ENCODE peak calls at places on chromosomes 11 and 22, in five cellular contexts. I is activated CD4-positive, alpha-beta T cell treated with anti-CD3 and anti-CD28 coated beads, Interleukin-2, amount 10 ng/mL, durations not matched to agents 7 days and 5 days; E is GM18507; B is mucosa of descending colon; H is T47D. D is an unnamed sample.

GRCh38 chr11:46330887-46331652 is 16.2 kb upstream of the DGKZ start:
- DNase-seq in I (peak), E (no peak), B (no peak), H (no peak), D (no peak)

GRCh38 chr11:95490625-95491024 is 259.6 kb upstream of the SESN3 start:
- DNase-seq in I (no peak), E (no peak), B (no peak), H (no peak), D (no peak)

GRCh38 chr11:62195945-62196344 is 5.9 kb downstream of the SCGB1D1 start:
- DNase-seq in I (no peak), E (no peak), B (no peak), H (no peak), D (no peak)

GRCh38 chr22:42910221-42910942 is 53.3 kb upstream of the ARFGAP3 start:
- DNase-seq in I (no peak), E (no peak), B (no peak), H (no peak), D (no peak)

GRCh38 chr11:8060801-8061554 is 20.0 kb upstream of the TUB start:
- DNase-seq in I (no peak), E (no peak), B (no peak), H (no peak), D (no peak)

GRCh38 chr22:29715240-29715639 is 4.6 kb upstream of the CABP7 start:
- DNase-seq in I (no peak), E (no peak), B (no peak), H (no peak), D (no peak)

GRCh38 chr11:106988151-106988806 is 30.0 kb downstream of the GUCY1A2 start:
- DNase-seq in I (no peak), E (no peak), B (no peak), H (no peak), D (no peak)

GRCh38 chr11:100515087-100515486 is 172.0 kb upstream of the ARHGAP42 start:
- DNase-seq in I (no peak), E (no peak), B (no peak), H (no peak), D (no peak)

GRCh38 chr11:122850076-122850631 is 11.9 kb downstream of the CRTAM start:
- DNase-seq in I (no peak), E (no peak), B (no peak), H (no peak), D (no peak)

GRCh38 chr11:45384016-45384415 is 97.9 kb upstream of the SYT13 start:
- DNase-seq in I (no peak), E (no peak), B (no peak), H (no peak), D (no peak)